ENCODE peak calls at places on chromosomes 7 and 10, in eight cellular contexts. J, P, O, D, T, V, C and K are unnamed samples.

GRCh38 chr10:75889051-75889450 is 457.6 kb downstream of the LRMDA start:
- DNase-seq in J (no peak), D (no peak), V (no peak), T (no peak), P (no peak), O (no peak), C (no peak), K (no peak)

GRCh38 chr10:32882076-32882475 is 76.0 kb downstream of the ITGB1 start:
- DNase-seq in C (no peak), P (no peak), J (no peak), V (no peak), O (no peak), D (no peak), T (no peak), K (no peak)

GRCh38 chr7:95840953-95841950 is 68.9 kb downstream of the DYNC1I1 start:
- DNase-seq in J (peak), T (no peak), D (no peak), O (no peak), C (no peak), P (no peak), V (peak), K (no peak)

GRCh38 chr7:45145881-45146280 is 11.7 kb upstream of the RAMP3 start:
- DNase-seq in P (no peak), T (no peak), C (no peak), V (no peak), O (no peak), D (no peak), J (no peak), K (no peak)

GRCh38 chr7:155962191-155962967 is 150.1 kb upstream of the SHH start:
- DNase-seq in P (no peak), D (peak), V (no peak), C (peak), J (peak), T (peak), O (no peak), K (peak)

GRCh38 chr10:61899045-61899444 is 2.5 kb upstream of the ARID5B start:
- DNase-seq in D (no peak), C (no peak), P (no peak), V (no peak), O (no peak), J (no peak), T (peak), K (no peak)

GRCh38 chr10:11893749-11894278 is 70.7 kb downstream of the PROSER2 start:
- DNase-seq in T (no peak), J (no peak), D (no peak), O (no peak), C (no peak), V (no peak), P (no peak), K (peak)

GRCh38 chr7:95444796-95445195 is 10.0 kb upstream of the PON2 start:
- DNase-seq in P (no peak), D (no peak), O (no peak), V (no peak), T (no peak), C (no peak), J (no peak), K (no peak)

DNA sequence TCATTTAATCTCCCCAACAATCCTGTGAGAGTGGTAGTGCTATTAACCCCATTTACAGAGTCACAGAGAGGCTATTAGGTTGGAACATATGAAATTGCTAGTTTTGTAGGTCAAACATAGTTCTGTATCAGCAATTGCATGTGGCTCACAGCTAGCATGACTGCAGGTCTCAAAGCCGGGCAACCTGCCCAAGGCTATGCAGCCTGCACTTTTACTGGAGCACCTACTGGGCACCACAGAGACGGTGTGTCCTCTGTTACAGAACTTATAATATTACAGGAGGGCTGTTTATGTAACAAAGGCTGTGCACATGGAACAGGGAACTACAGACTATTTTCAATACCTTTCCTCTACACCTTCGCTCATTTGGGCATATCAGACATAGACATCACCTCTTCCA is 355.8 kb downstream of the RPS24 start:
- DNase-seq in P (no peak), J (no peak), T (no peak), O (no peak), C (no peak), D (no peak), V (no peak), K (no peak)
- TF ChIP-seq POLR2AphosphoS5 in P (no peak), J (no peak), T (no peak), O (no peak), C (no peak), D (no peak), V (no peak), K (no peak)

GRCh38 chr7:82051641-82052040 is 281.8 kb upstream of the HGF start:
- DNase-seq in V (no peak), D (no peak), C (no peak), O (no peak), P (no peak), J (no peak), T (no peak), K (no peak)
- TF ChIP-seq POLR2AphosphoS5 in V (no peak), D (no peak), C (no peak), O (no peak), P (no peak), J (no peak), T (no peak), K (no peak)

GRCh38 chr10:130858626-130859025 is 452.9 kb downstream of the TCERG1L start:
- DNase-seq in T (no peak), V (no peak), O (no peak), P (no peak), D (no peak), C (no peak), J (no peak), K (no peak)
- TF ChIP-seq POLR2AphosphoS5 in T (no peak), V (no peak), O (no peak), P (no peak), D (no peak), C (no peak), J (no peak), K (no peak)

GRCh38 chr7:101138149-101138870 is 11.4 kb downstream of the SERPINE1 start:
- DNase-seq in J (peak), V (peak), T (peak), D (peak), C (peak), O (peak), P (peak), K (peak)
- TF ChIP-seq POLR2AphosphoS5 in J (peak), V (peak), T (peak), D (peak), C (peak), O (peak), P (peak), K (peak)

GRCh38 chr7:99387912-99388311 is 13.4 kb downstream of the ARPC1B start:
- DNase-seq in V (no peak), J (no peak), D (no peak), O (no peak), T (no peak), P (no peak), C (no peak), K (no peak)

GRCh38 chr7:99392046-99392445 is 16.4 kb downstream of the PDAP1 start:
- DNase-seq in V (no peak), T (no peak), J (no peak), P (peak), D (no peak), C (no peak), O (no peak), K (no peak)

GRCh38 chr7:99390941-99391602 is 16.5 kb downstream of the ARPC1B start:
- DNase-seq in C (no peak), V (no peak), T (no peak), O (no peak), J (no peak), P (no peak), D (no peak), K (no peak)

GRCh38 chr7:99392659-99393362 is 15.6 kb downstream of the PDAP1 start:
- DNase-seq in T (peak), V (peak), J (no peak), C (no peak), O (peak), D (peak), P (peak), K (peak)

DNA sequence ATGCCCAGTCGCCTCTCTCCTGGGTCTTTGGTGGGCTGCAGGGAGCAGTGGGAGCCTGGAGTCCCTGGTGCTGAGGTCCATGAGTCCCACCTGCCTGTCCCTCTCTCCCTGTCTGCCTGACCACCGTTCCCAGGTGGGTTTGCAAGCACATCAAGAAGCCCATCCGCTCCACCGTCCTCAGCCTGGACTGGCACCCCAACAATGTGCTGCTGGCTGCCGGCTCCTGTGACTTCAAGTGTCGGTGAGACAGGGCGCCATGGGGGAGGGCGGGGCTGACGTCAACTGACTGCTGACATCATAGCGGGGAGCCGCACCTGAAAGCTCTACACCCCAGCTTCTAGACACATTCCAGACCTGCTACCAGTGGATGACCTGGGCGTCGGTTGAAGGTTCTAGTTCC is 15.2 kb downstream of the ARPC1B start:
- DNase-seq in V (no peak), D (no peak), T (no peak), C (no peak), J (no peak), P (no peak), O (no peak), K (no peak)
- TF ChIP-seq POLR2AphosphoS5 in V (no peak), D (no peak), T (no peak), C (no peak), J (no peak), P (no peak), O (no peak), K (no peak)

GRCh38 chr7:5526190-5527037 is 102.8 kb upstream of the TNRC18 start:
- DNase-seq in P (peak), V (no peak), C (no peak), J (peak), O (peak), D (peak), T (peak), K (no peak)

GRCh38 chr7:5528815-5529442 is 105.3 kb upstream of the TNRC18 start:
- DNase-seq in P (no peak), J (no peak), V (no peak), C (no peak), T (peak), O (no peak), D (no peak), K (no peak)

GRCh38 chr7:5523052-5523711 is 99.5 kb upstream of the TNRC18 start:
- DNase-seq in C (no peak), V (no peak), O (no peak), T (no peak), D (no peak), P (peak), J (no peak), K (no peak)

GRCh38 chr7:5528071-5528814 is 104.6 kb upstream of the TNRC18 start:
- DNase-seq in C (no peak), P (peak), O (peak), J (no peak), V (no peak), D (peak), T (peak), K (no peak)

DNA sequence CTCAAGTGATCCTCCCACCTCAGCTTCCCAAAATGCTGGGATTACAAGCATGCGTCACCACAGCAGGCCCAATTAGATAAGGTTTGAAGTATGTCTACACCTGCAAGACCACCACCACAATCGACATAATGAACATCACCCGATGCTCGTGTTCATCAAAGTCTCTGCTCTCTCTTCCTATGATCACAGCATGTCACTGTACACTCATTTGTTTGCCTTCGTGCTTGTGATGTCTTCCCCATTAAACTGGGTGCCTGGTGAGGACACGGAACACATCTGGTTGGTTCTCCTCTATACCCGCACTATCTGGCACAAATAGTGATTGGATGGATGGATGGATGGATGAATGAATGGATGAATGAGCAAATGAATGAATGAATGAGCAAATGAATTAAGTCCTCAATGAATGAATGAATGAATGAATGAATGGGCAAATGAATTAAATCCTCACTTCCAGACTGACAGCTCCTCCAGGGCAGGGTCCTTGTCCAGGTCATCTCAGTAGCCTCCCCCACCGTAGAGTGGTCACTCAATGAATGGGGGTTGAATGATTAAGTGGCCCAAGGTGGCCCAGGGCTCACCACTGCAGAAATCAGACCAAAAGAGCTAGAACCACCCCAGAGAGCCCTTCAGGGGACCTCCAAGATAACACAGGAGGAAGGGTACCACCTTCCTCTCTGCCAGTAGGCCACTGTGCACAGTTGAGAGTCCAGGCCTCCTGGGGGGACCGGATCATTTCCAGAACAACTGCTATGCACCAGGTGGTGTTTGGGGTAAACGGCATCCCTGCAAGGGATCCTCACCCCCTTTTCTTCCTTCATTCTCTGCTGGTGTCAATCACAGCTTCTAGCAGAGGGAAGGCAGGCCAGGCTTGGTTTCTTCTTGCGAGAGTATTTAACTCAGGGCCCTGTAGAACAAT is 101.9 kb upstream of the TNRC18 start:
- DNase-seq in O (no peak), D (peak), T (peak), C (peak), P (peak), V (no peak), J (peak), K (no peak)
- TF ChIP-seq POLR2AphosphoS5 in O (peak), D (peak), T (peak), C (peak), P (peak), V (peak), J (peak), K (no peak)

GRCh38 chr10:125005312-125006187 is 63.6 kb downstream of the ZRANB1 start:
- DNase-seq in P (peak), V (no peak), D (peak), C (no peak), O (no peak), J (no peak), T (no peak), K (no peak)

GRCh38 chr10:125003146-125003900 is 61.4 kb downstream of the ZRANB1 start:
- DNase-seq in C (no peak), P (no peak), V (no peak), D (peak), T (no peak), O (no peak), J (no peak), K (peak)

GRCh38 chr10:125002423-125003145 is 60.7 kb downstream of the ZRANB1 start:
- DNase-seq in D (peak), P (no peak), C (no peak), V (no peak), O (no peak), J (no peak), T (no peak), K (peak)

GRCh38 chr10:125004571-125005311 is 62.8 kb downstream of the ZRANB1 start:
- DNase-seq in O (no peak), D (peak), P (peak), T (no peak), J (no peak), C (no peak), V (no peak), K (peak)

DNA sequence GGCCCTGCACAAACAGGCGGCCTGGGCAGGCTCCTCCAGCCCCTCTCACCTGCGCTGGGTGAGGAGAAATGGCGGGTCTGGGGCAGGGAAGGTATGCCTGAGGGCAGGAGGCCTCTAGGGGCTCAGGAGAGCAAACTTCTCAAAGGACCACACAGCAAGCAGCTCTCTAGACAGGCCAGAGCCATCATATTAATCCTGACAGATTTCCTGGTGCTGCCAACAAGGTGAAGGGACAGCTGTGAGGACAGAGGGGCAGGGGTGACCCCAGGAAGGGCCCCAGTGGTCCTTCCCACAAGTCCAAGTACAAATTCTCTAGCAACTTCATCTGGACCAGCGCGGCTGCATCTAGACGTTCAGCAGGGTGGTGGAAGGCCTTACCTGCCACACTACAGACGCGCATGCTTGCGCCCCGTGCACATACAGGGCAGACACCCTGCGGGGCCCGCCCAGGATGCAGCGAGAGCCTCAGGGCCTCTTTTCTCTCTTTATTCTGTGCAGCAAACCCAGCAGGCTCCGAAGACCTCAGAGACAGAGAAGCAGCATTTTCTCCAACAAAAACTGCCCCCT is 62.1 kb downstream of the ZRANB1 start:
- DNase-seq in V (no peak), T (no peak), P (no peak), J (no peak), D (peak), O (no peak), C (no peak), K (peak)
- TF ChIP-seq POLR2AphosphoS5 in V (no peak), T (no peak), P (no peak), J (no peak), D (no peak), O (no peak), C (no peak), K (no peak)

GRCh38 chr7:129348023-129348740 is 86.0 kb upstream of the STRIP2 start:
- DNase-seq in J (no peak), D (no peak), C (no peak), V (no peak), O (no peak), P (no peak), T (no peak), K (no peak)
- TF ChIP-seq POLR2AphosphoS5 in J (no peak), D (no peak), C (no peak), V (no peak), O (no peak), P (no peak), T (no peak), K (no peak)

GRCh38 chr10:120854388-120854787 is 3.2 kb downstream of the WDR11 start:
- DNase-seq in P (no peak), O (no peak), D (no peak), J (no peak), C (no peak), T (no peak), V (no peak), K (no peak)

DNA sequence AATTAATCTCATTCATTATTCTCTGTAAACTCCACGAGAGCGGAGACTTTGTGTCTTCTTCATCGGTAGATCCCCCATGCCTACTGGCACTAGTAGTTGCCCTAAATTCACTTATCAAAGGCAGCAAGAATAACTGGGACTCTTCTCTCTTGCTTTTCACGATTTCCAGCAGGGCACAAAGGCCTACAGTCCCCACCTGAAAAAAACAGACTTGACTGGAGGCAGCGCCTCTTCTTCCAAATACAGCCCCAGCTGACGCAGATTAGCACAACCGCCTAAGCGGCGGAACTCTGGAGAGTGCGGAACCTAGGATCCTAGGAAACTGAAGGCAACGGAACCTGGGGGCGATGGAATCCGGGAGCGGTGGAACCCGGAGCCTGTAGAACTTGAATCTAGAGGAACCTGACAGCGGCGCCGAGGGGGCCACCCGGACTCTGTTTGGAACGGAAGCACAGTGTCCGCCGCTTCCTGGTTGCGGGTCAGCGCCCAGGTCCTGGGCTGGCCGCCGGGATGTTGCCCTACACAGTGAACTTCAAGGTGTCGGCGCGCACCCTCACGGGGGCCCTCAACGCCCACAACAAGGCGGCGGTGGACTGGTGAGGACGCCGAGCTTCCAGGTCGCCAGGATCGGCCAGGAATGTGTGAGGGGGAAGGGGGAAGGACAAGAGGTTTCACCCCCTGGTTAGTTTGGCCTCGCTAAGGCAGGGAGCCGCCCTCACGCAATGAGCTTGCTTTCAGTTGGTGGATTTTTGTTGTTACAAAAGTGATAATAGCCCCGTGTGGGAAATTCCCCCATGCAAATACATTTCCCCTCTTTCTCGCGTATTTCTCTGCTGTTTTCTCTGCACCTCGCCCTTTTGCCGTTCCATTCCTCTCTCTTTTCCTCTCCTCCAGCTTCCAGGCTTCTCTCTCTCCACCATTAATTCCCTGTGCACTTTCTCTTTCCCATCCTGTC is at the start of gene WDR11:
- DNase-seq in T (peak), J (peak), P (peak), O (peak), C (peak), D (peak), V (peak), K (peak)
- TF ChIP-seq POLR2AphosphoS5 in T (peak), J (peak), P (peak), O (peak), C (peak), D (peak), V (peak), K (peak)